ENCODE peak calls at places on chromosomes 6 and 20, in four cellular contexts. U, X, G and L are unnamed samples.

GRCh38 chr20:55632592-55632991 is 372.7 kb downstream of the CBLN4 start:
- DNase-seq in X (no peak), G (no peak), U (no peak), L (no peak)

GRCh38 chr6:51163843-51164529 is 345.3 kb downstream of the TFAP2B start:
- DNase-seq in G (no peak), U (no peak), X (no peak), L (no peak)

GRCh38 chr6:106146852-106147351 is 60.8 kb downstream of the PRDM1 start:
- DNase-seq in X (no peak), G (no peak), U (no peak), L (no peak)

GRCh38 chr6:20092071-20092566 is 120.2 kb downstream of the MBOAT1 start:
- DNase-seq in G (no peak), U (no peak), X (no peak), L (peak; percentile 71)

GRCh38 chr20:61556116-61556515 is 304.1 kb downstream of the CDH4 start:
- DNase-seq in U (no peak), G (no peak), X (no peak), L (no peak)

GRCh38 chr6:939526-940252 is 246.8 kb upstream of the EXOC2 start:
- DNase-seq in X (no peak), U (no peak), G (no peak), L (no peak)

GRCh38 chr6:87926687-87927086 is 121.0 kb upstream of the SPACA1 start:
- DNase-seq in X (no peak), U (no peak), G (no peak), L (no peak)

GRCh38 chr6:3085074-3085473 is 16.8 kb downstream of the RIPK1 start:
- DNase-seq in X (no peak), G (no peak), U (no peak), L (no peak)

GRCh38 chr6:35185971-35186370 is 27.8 kb upstream of the SCUBE3 start:
- DNase-seq in U (no peak), X (no peak), G (no peak), L (no peak)

GRCh38 chr6:88449770-88450169 is 283.6 kb upstream of the CNR1 start:
- DNase-seq in X (no peak), U (no peak), G (no peak), L (no peak)

GRCh38 chr6:106591111-106591825 is 38.0 kb downstream of the RTN4IP1 start:
- DNase-seq in X (no peak), U (no peak), G (no peak), L (no peak)

GRCh38 chr6:135067891-135068290 is 13.3 kb upstream of the HBS1L start:
- DNase-seq in G (no peak), U (no peak), X (no peak), L (no peak)

GRCh38 chr20:63698739-63699465 is 2.5 kb downstream of the TNFRSF6B start:
- DNase-seq in G (no peak), U (peak; percentile 47), X (peak; percentile 35), L (no peak)

GRCh38 chr6:131766631-131767030 is 41.2 kb upstream of the ENPP1 start:
- DNase-seq in U (no peak), G (no peak), X (no peak), L (no peak)

GRCh38 chr6:116229287-116229913 is 24.5 kb downstream of the TSPYL4 start:
- DNase-seq in U (no peak), G (peak; percentile 88), X (peak; percentile 65), L (peak; percentile 91)

GRCh38 chr20:29326376-29327070 is 1930.9 kb upstream of the DEFB115 start:
- DNase-seq in G (no peak), U (no peak), X (no peak), L (no peak)

GRCh38 chr6:162825597-162825996 is 97.8 kb downstream of the PACRG start:
- DNase-seq in X (no peak), U (no peak), G (no peak), L (no peak)

GRCh38 chr20:4045741-4046140 is 30.4 kb upstream of the RNF24 start:
- DNase-seq in G (no peak), X (no peak), U (no peak), L (no peak)

GRCh38 chr6:41672816-41673703 is 34.8 kb downstream of the MDFI start:
- DNase-seq in U (no peak), X (no peak), G (no peak), L (no peak)

GRCh38 chr20:40895182-40895581 is 133.4 kb upstream of the TOP1 start:
- DNase-seq in G (no peak), X (no peak), U (no peak), L (no peak)
- H3K27ac ChIP-seq in G (no peak overlapping the region), X (no peak overlapping the region), U (no peak overlapping the region), L (no peak overlapping the region)

GRCh38 chr6:158703121-158703839 is 53.4 kb downstream of the SYTL3 start:
- DNase-seq in G (peak; percentile 50), X (no peak), U (no peak), L (no peak)
- H3K27ac ChIP-seq in G (peak overlapping the region; percentile 90), X (peak overlapping the region; percentile 77), U (no peak overlapping the region), L (no peak overlapping the region)

GRCh38 chr6:161476711-161477110 is 202.8 kb upstream of the AGPAT4 start:
- DNase-seq in G (peak; percentile 28), X (no peak), U (no peak), L (no peak)
- H3K27ac ChIP-seq in G (no peak overlapping the region), X (no peak overlapping the region), U (no peak overlapping the region), L (no peak overlapping the region)

DNA sequence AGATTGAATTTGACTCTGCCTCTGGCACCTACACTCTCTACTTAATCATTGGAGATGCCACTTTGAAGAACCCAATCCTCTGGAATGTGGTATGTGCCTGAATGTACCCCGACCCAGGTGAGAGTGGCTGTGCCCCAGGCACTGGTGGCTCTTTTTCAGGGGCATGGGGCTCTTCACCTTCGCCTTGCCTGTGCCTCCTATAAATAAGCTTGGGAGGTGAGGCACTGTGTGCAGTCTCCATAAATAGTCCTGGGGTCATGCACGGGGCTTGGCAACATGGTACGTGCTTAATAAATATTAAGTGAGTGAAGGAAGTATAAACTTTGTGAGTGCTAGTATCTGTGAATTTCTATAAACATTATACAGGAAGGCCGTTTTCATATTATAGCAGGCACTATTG is 33.0 kb downstream of the GHRH start:
- DNase-seq in X (no peak), U (no peak), G (peak; percentile 41), L (no peak)
- H3K27ac ChIP-seq in X (no peak overlapping the region), U (no peak overlapping the region), G (peak overlapping the region; percentile 78), L (no peak overlapping the region)

GRCh38 chr20:50646483-50646996 is 44.8 kb downstream of the RIPOR3 start:
- DNase-seq in X (no peak), G (no peak), U (no peak), L (no peak)
- H3K27ac ChIP-seq in X (peak overlapping the region; percentile 87), G (peak overlapping the region; percentile 64), U (peak overlapping the region; percentile 61), L (no peak overlapping the region)

DNA sequence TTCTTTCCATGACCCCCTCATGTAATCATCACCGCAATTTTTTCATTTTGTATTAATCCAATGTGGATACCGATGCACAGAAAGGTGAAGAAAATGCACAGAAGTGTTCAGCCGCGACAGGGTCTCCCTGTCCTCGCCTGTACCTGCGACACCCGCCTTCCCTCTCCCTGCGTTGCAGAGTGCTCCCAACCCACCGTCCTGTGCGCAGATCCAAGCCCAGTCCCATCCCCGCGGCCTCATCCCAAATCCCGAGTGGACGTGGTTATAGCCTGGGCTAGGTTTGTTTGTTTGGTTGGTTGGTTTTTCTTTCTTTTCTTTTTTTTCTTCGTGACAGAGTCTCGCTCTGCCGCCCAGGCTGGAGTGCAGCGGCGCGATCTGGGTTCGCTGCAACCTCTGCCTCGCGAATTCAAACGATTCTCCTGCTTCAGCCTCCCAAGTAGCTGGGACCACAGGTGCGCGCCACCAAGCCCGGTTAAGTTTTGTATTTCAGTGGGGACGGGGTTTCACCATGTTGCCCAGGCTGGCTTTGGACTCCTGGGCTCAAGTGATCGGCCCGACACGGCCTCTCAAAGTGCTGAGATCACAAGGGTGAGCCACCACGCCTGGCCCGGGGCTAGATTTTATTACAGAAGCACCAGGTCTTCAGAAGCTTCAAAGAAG is 536 bp upstream of the RAET1G start:
- DNase-seq in U (no peak), G (no peak), X (no peak), L (no peak)
- H3K27ac ChIP-seq in U (no peak overlapping the region), G (no peak overlapping the region), X (no peak overlapping the region), L (no peak overlapping the region)